ENCODE peak calls at places on chromosomes 5 and 9, in six cellular contexts. One of them, this sample, is unnamed.
A peak's percentile ranks its signal among the peaks of the same experiment; 100 is the strongest.

GRCh38 chr5:67094476-67095300 is 101.9 kb downstream of the CD180 start:
- DNase-seq in H9: peak; percentile 61
- DNase-seq in T-helper 2 cell: no peak
- DNase-seq in stimulated activated CD4-positive, alpha-beta T cell treated with anti-CD3 and anti-CD28 coated beads, Interleukin-15, amount 100 ng/mL, for 1 hour: no peak
- DNase-seq in SJSA1: peak; percentile 36
- DNase-seq in mesothelial cell of epicardium: no peak
- DNase-seq in this sample: no peak

GRCh38 chr9:79377315-79377855 is 194.4 kb upstream of the TLE4 start:
- DNase-seq in H9: no peak
- DNase-seq in T-helper 2 cell: no peak
- DNase-seq in stimulated activated CD4-positive, alpha-beta T cell treated with anti-CD3 and anti-CD28 coated beads, Interleukin-15, amount 100 ng/mL, for 1 hour: no peak
- DNase-seq in SJSA1: no peak
- DNase-seq in mesothelial cell of epicardium: no peak
- DNase-seq in this sample: no peak

GRCh38 chr5:132365213-132365612 is 4.3 kb upstream of the SLC22A5 start:
- DNase-seq in H9: no peak
- DNase-seq in T-helper 2 cell: no peak
- DNase-seq in stimulated activated CD4-positive, alpha-beta T cell treated with anti-CD3 and anti-CD28 coated beads, Interleukin-15, amount 100 ng/mL, for 1 hour: no peak
- DNase-seq in SJSA1: peak; percentile 53
- DNase-seq in mesothelial cell of epicardium: no peak
- DNase-seq in this sample: no peak

GRCh38 chr5:143302344-143302743 is 101.1 kb downstream of the NR3C1 start:
- DNase-seq in H9: no peak
- DNase-seq in T-helper 2 cell: no peak
- DNase-seq in stimulated activated CD4-positive, alpha-beta T cell treated with anti-CD3 and anti-CD28 coated beads, Interleukin-15, amount 100 ng/mL, for 1 hour: no peak
- DNase-seq in SJSA1: no peak
- DNase-seq in mesothelial cell of epicardium: no peak
- DNase-seq in this sample: no peak

GRCh38 chr5:111512026-111512405 is 319 bp downstream of the STARD4 start:
- DNase-seq in H9: no peak
- DNase-seq in T-helper 2 cell: no peak
- DNase-seq in stimulated activated CD4-positive, alpha-beta T cell treated with anti-CD3 and anti-CD28 coated beads, Interleukin-15, amount 100 ng/mL, for 1 hour: no peak
- DNase-seq in SJSA1: no peak
- DNase-seq in mesothelial cell of epicardium: peak; percentile 28
- DNase-seq in this sample: no peak

GRCh38 chr5:38167562-38167996 is 90.8 kb upstream of the EGFLAM start:
- DNase-seq in H9: peak; percentile 40
- DNase-seq in T-helper 2 cell: no peak
- DNase-seq in stimulated activated CD4-positive, alpha-beta T cell treated with anti-CD3 and anti-CD28 coated beads, Interleukin-15, amount 100 ng/mL, for 1 hour: no peak
- DNase-seq in SJSA1: no peak
- DNase-seq in mesothelial cell of epicardium: no peak
- DNase-seq in this sample: no peak

GRCh38 chr9:33458444-33458843 is 11.1 kb upstream of the AQP3 start:
- DNase-seq in H9: no peak
- DNase-seq in T-helper 2 cell: peak; percentile 86
- DNase-seq in stimulated activated CD4-positive, alpha-beta T cell treated with anti-CD3 and anti-CD28 coated beads, Interleukin-15, amount 100 ng/mL, for 1 hour: peak; percentile 44
- DNase-seq in SJSA1: no peak
- DNase-seq in mesothelial cell of epicardium: no peak
- DNase-seq in this sample: no peak

GRCh38 chr9:105901514-105902109 is 207.3 kb downstream of the TMEM38B start:
- DNase-seq in H9: peak; percentile 78
- DNase-seq in T-helper 2 cell: no peak
- DNase-seq in stimulated activated CD4-positive, alpha-beta T cell treated with anti-CD3 and anti-CD28 coated beads, Interleukin-15, amount 100 ng/mL, for 1 hour: no peak
- DNase-seq in SJSA1: peak; percentile 59
- DNase-seq in mesothelial cell of epicardium: peak; percentile 35
- DNase-seq in this sample: no peak

GRCh38 chr5:107067391-107067790 is 603.3 kb downstream of the EFNA5 start:
- DNase-seq in H9: peak; percentile 49
- DNase-seq in T-helper 2 cell: no peak
- DNase-seq in stimulated activated CD4-positive, alpha-beta T cell treated with anti-CD3 and anti-CD28 coated beads, Interleukin-15, amount 100 ng/mL, for 1 hour: no peak
- DNase-seq in SJSA1: no peak
- DNase-seq in mesothelial cell of epicardium: no peak
- DNase-seq in this sample: no peak

GRCh38 chr9:117825609-117826347 is 121.6 kb downstream of the TLR4 start:
- DNase-seq in H9: no peak
- DNase-seq in T-helper 2 cell: peak; percentile 93
- DNase-seq in stimulated activated CD4-positive, alpha-beta T cell treated with anti-CD3 and anti-CD28 coated beads, Interleukin-15, amount 100 ng/mL, for 1 hour: no peak
- DNase-seq in SJSA1: no peak
- DNase-seq in mesothelial cell of epicardium: no peak
- DNase-seq in this sample: no peak

GRCh38 chr5:147223951-147224791 is 10.7 kb upstream of the STK32A start:
- DNase-seq in H9: no peak
- DNase-seq in T-helper 2 cell: no peak
- DNase-seq in stimulated activated CD4-positive, alpha-beta T cell treated with anti-CD3 and anti-CD28 coated beads, Interleukin-15, amount 100 ng/mL, for 1 hour: no peak
- DNase-seq in SJSA1: peak; percentile 52
- DNase-seq in mesothelial cell of epicardium: no peak
- DNase-seq in this sample: no peak

GRCh38 chr5:170248635-170249227 is 15.9 kb downstream of the C5orf58 start:
- DNase-seq in H9: no peak
- DNase-seq in T-helper 2 cell: no peak
- DNase-seq in stimulated activated CD4-positive, alpha-beta T cell treated with anti-CD3 and anti-CD28 coated beads, Interleukin-15, amount 100 ng/mL, for 1 hour: no peak
- DNase-seq in SJSA1: no peak
- DNase-seq in mesothelial cell of epicardium: no peak
- DNase-seq in this sample: no peak

GRCh38 chr5:125868035-125868434 is 555.2 kb upstream of the GRAMD2B start:
- DNase-seq in H9: no peak
- DNase-seq in T-helper 2 cell: no peak
- DNase-seq in stimulated activated CD4-positive, alpha-beta T cell treated with anti-CD3 and anti-CD28 coated beads, Interleukin-15, amount 100 ng/mL, for 1 hour: no peak
- DNase-seq in SJSA1: no peak
- DNase-seq in mesothelial cell of epicardium: no peak
- DNase-seq in this sample: no peak

GRCh38 chr5:98483301-98483700 is 290.2 kb upstream of the RGMB start:
- DNase-seq in H9: no peak
- DNase-seq in T-helper 2 cell: no peak
- DNase-seq in stimulated activated CD4-positive, alpha-beta T cell treated with anti-CD3 and anti-CD28 coated beads, Interleukin-15, amount 100 ng/mL, for 1 hour: no peak
- DNase-seq in SJSA1: no peak
- DNase-seq in mesothelial cell of epicardium: no peak
- DNase-seq in this sample: no peak

GRCh38 chr9:137029058-137029922 is 1.3 kb upstream of the ABCA2 start:
- DNase-seq in H9: peak; percentile 85
- DNase-seq in T-helper 2 cell: peak; percentile 66
- DNase-seq in stimulated activated CD4-positive, alpha-beta T cell treated with anti-CD3 and anti-CD28 coated beads, Interleukin-15, amount 100 ng/mL, for 1 hour: peak; percentile 43
- DNase-seq in SJSA1: peak; percentile 66
- DNase-seq in mesothelial cell of epicardium: peak; percentile 45
- DNase-seq in this sample: no peak

GRCh38 chr9:98010450-98010849 is 27.3 kb downstream of the ANP32B start:
- DNase-seq in H9: peak; percentile 48
- DNase-seq in T-helper 2 cell: no peak
- DNase-seq in stimulated activated CD4-positive, alpha-beta T cell treated with anti-CD3 and anti-CD28 coated beads, Interleukin-15, amount 100 ng/mL, for 1 hour: no peak
- DNase-seq in SJSA1: no peak
- DNase-seq in mesothelial cell of epicardium: no peak
- DNase-seq in this sample: no peak

GRCh38 chr9:126985870-126986498 is 71.4 kb downstream of the RALGPS1 start:
- DNase-seq in H9: no peak
- DNase-seq in T-helper 2 cell: peak; percentile 99
- DNase-seq in stimulated activated CD4-positive, alpha-beta T cell treated with anti-CD3 and anti-CD28 coated beads, Interleukin-15, amount 100 ng/mL, for 1 hour: peak; percentile 74
- DNase-seq in SJSA1: peak; percentile 15
- DNase-seq in mesothelial cell of epicardium: no peak
- DNase-seq in this sample: no peak

GRCh38 chr5:96661101-96661840 is 905 bp upstream of the CAST start:
- DNase-seq in H9: no peak
- DNase-seq in T-helper 2 cell: peak; percentile 86
- DNase-seq in stimulated activated CD4-positive, alpha-beta T cell treated with anti-CD3 and anti-CD28 coated beads, Interleukin-15, amount 100 ng/mL, for 1 hour: peak; percentile 8
- DNase-seq in SJSA1: peak; percentile 68
- DNase-seq in mesothelial cell of epicardium: no peak
- DNase-seq in this sample: no peak

GRCh38 chr5:10337986-10338385 is 15.5 kb upstream of the MARCHF6 start:
- DNase-seq in H9: no peak
- DNase-seq in T-helper 2 cell: no peak
- DNase-seq in stimulated activated CD4-positive, alpha-beta T cell treated with anti-CD3 and anti-CD28 coated beads, Interleukin-15, amount 100 ng/mL, for 1 hour: no peak
- DNase-seq in SJSA1: no peak
- DNase-seq in mesothelial cell of epicardium: no peak
- DNase-seq in this sample: no peak

GRCh38 chr9:136762915-136763648 is 1.2 kb downstream of the LCN15 start:
- DNase-seq in H9: peak; percentile 96
- DNase-seq in T-helper 2 cell: peak; percentile 40
- DNase-seq in stimulated activated CD4-positive, alpha-beta T cell treated with anti-CD3 and anti-CD28 coated beads, Interleukin-15, amount 100 ng/mL, for 1 hour: no peak
- DNase-seq in SJSA1: no peak
- DNase-seq in mesothelial cell of epicardium: no peak
- DNase-seq in this sample: peak; percentile 39

GRCh38 chr5:134289509-134290113 is 63.7 kb upstream of the PPP2CA start:
- DNase-seq in H9: peak; percentile 65
- DNase-seq in T-helper 2 cell: peak; percentile 34
- DNase-seq in stimulated activated CD4-positive, alpha-beta T cell treated with anti-CD3 and anti-CD28 coated beads, Interleukin-15, amount 100 ng/mL, for 1 hour: no peak
- DNase-seq in SJSA1: peak; percentile 72
- DNase-seq in mesothelial cell of epicardium: no peak
- DNase-seq in this sample: no peak

GRCh38 chr5:81208904-81209303 is 24.2 kb upstream of the CKMT2 start:
- DNase-seq in H9: no peak
- DNase-seq in T-helper 2 cell: no peak
- DNase-seq in stimulated activated CD4-positive, alpha-beta T cell treated with anti-CD3 and anti-CD28 coated beads, Interleukin-15, amount 100 ng/mL, for 1 hour: no peak
- DNase-seq in SJSA1: no peak
- DNase-seq in mesothelial cell of epicardium: no peak
- DNase-seq in this sample: no peak

GRCh38 chr5:53126514-53126913 is 17.0 kb upstream of the MOCS2 start:
- DNase-seq in H9: no peak
- DNase-seq in T-helper 2 cell: no peak
- DNase-seq in stimulated activated CD4-positive, alpha-beta T cell treated with anti-CD3 and anti-CD28 coated beads, Interleukin-15, amount 100 ng/mL, for 1 hour: no peak
- DNase-seq in SJSA1: no peak
- DNase-seq in mesothelial cell of epicardium: no peak
- DNase-seq in this sample: no peak

GRCh38 chr5:144309265-144309664 is 138.6 kb downstream of the KCTD16 start:
- DNase-seq in H9: no peak
- DNase-seq in T-helper 2 cell: no peak
- DNase-seq in stimulated activated CD4-positive, alpha-beta T cell treated with anti-CD3 and anti-CD28 coated beads, Interleukin-15, amount 100 ng/mL, for 1 hour: no peak
- DNase-seq in SJSA1: no peak
- DNase-seq in mesothelial cell of epicardium: no peak
- DNase-seq in this sample: no peak

GRCh38 chr5:158194561-158194961 is 335.6 kb upstream of the CLINT1 start:
- DNase-seq in H9: no peak
- DNase-seq in T-helper 2 cell: no peak
- DNase-seq in stimulated activated CD4-positive, alpha-beta T cell treated with anti-CD3 and anti-CD28 coated beads, Interleukin-15, amount 100 ng/mL, for 1 hour: no peak
- DNase-seq in SJSA1: no peak
- DNase-seq in mesothelial cell of epicardium: no peak
- DNase-seq in this sample: no peak

GRCh38 chr5:14895301-14895700 is 23.7 kb upstream of the ANKH start:
- DNase-seq in H9: no peak
- DNase-seq in T-helper 2 cell: no peak
- DNase-seq in stimulated activated CD4-positive, alpha-beta T cell treated with anti-CD3 and anti-CD28 coated beads, Interleukin-15, amount 100 ng/mL, for 1 hour: no peak
- DNase-seq in SJSA1: no peak
- DNase-seq in mesothelial cell of epicardium: no peak
- DNase-seq in this sample: no peak

GRCh38 chr9:20513126-20513913 is 109.0 kb downstream of the MLLT3 start:
- DNase-seq in H9: no peak
- DNase-seq in T-helper 2 cell: no peak
- DNase-seq in stimulated activated CD4-positive, alpha-beta T cell treated with anti-CD3 and anti-CD28 coated beads, Interleukin-15, amount 100 ng/mL, for 1 hour: no peak
- DNase-seq in SJSA1: no peak
- DNase-seq in mesothelial cell of epicardium: no peak
- DNase-seq in this sample: no peak

GRCh38 chr5:143896981-143897380 is 85.0 kb downstream of the HMHB1 start:
- DNase-seq in H9: no peak
- DNase-seq in T-helper 2 cell: no peak
- DNase-seq in stimulated activated CD4-positive, alpha-beta T cell treated with anti-CD3 and anti-CD28 coated beads, Interleukin-15, amount 100 ng/mL, for 1 hour: no peak
- DNase-seq in SJSA1: peak; percentile 26
- DNase-seq in mesothelial cell of epicardium: no peak
- DNase-seq in this sample: no peak

GRCh38 chr9:111566234-111566633 is 33.2 kb downstream of the PTGR1 start:
- DNase-seq in H9: no peak
- DNase-seq in T-helper 2 cell: no peak
- DNase-seq in stimulated activated CD4-positive, alpha-beta T cell treated with anti-CD3 and anti-CD28 coated beads, Interleukin-15, amount 100 ng/mL, for 1 hour: no peak
- DNase-seq in SJSA1: no peak
- DNase-seq in mesothelial cell of epicardium: no peak
- DNase-seq in this sample: no peak

GRCh38 chr5:170920196-170920595 is 58.4 kb downstream of the RANBP17 start:
- DNase-seq in H9: no peak
- DNase-seq in T-helper 2 cell: no peak
- DNase-seq in stimulated activated CD4-positive, alpha-beta T cell treated with anti-CD3 and anti-CD28 coated beads, Interleukin-15, amount 100 ng/mL, for 1 hour: no peak
- DNase-seq in SJSA1: no peak
- DNase-seq in mesothelial cell of epicardium: no peak
- DNase-seq in this sample: no peak

GRCh38 chr9:89808801-89809200 is 204.0 kb downstream of the GADD45G start:
- DNase-seq in H9: no peak
- DNase-seq in T-helper 2 cell: no peak
- DNase-seq in stimulated activated CD4-positive, alpha-beta T cell treated with anti-CD3 and anti-CD28 coated beads, Interleukin-15, amount 100 ng/mL, for 1 hour: no peak
- DNase-seq in SJSA1: no peak
- DNase-seq in mesothelial cell of epicardium: no peak
- DNase-seq in this sample: no peak

GRCh38 chr5:144944936-144945335 is 774.3 kb downstream of the KCTD16 start:
- DNase-seq in H9: no peak
- DNase-seq in T-helper 2 cell: no peak
- DNase-seq in stimulated activated CD4-positive, alpha-beta T cell treated with anti-CD3 and anti-CD28 coated beads, Interleukin-15, amount 100 ng/mL, for 1 hour: no peak
- DNase-seq in SJSA1: no peak
- DNase-seq in mesothelial cell of epicardium: no peak
- DNase-seq in this sample: no peak

GRCh38 chr9:120578614-120579013 is 1.4 kb downstream of the CDK5RAP2 start:
- DNase-seq in H9: no peak
- DNase-seq in T-helper 2 cell: no peak
- DNase-seq in stimulated activated CD4-positive, alpha-beta T cell treated with anti-CD3 and anti-CD28 coated beads, Interleukin-15, amount 100 ng/mL, for 1 hour: no peak
- DNase-seq in SJSA1: no peak
- DNase-seq in mesothelial cell of epicardium: no peak
- DNase-seq in this sample: no peak